ENCODE peak calls at places on chromosome 5, in six cellular contexts. G, R, N, E, D and C are unnamed samples.

GRCh38 chr5:136213919-136214493 is 21.0 kb upstream of the SMIM32 start:
- DNase-seq in G (peak), R (no peak), N (no peak), E (no peak), D (no peak), C (no peak)

GRCh38 chr5:1728846-1729245 is 70.8 kb downstream of the MRPL36 start:
- DNase-seq in G (no peak), R (no peak), N (peak), E (no peak), D (peak), C (no peak)

GRCh38 chr5:172235132-172235780 is 41.3 kb downstream of the EFCAB9 start:
- DNase-seq in G (peak), R (peak), N (no peak), E (no peak), D (no peak), C (no peak)

GRCh38 chr5:62632181-62632580 is 53.6 kb downstream of the LRRC70 start:
- DNase-seq in G (no peak), R (no peak), N (no peak), E (no peak), D (no peak), C (no peak)

GRCh38 chr5:1010181-1010510 is 1.5 kb downstream of the NKD2 start:
- DNase-seq in G (no peak), R (no peak), N (no peak), E (no peak), D (peak), C (no peak)

GRCh38 chr5:57094753-57095683 is 78.8 kb upstream of the GPBP1 start:
- DNase-seq in G (peak), R (peak), N (peak), E (no peak), D (no peak), C (no peak)

GRCh38 chr5:3351581-3352442 is 243.8 kb upstream of the IRX1 start:
- DNase-seq in G (no peak), R (no peak), N (peak), E (no peak), D (peak), C (no peak)

GRCh38 chr5:43042626-43043399 is 2.7 kb upstream of the ANXA2R start:
- DNase-seq in G (peak), R (peak), N (peak), E (peak), D (peak), C (no peak)

GRCh38 chr5:93395891-93396465 is 185.0 kb downstream of the NR2F1-AS1 start:
- DNase-seq in G (no peak), R (no peak), N (no peak), E (no peak), D (no peak), C (no peak)

GRCh38 chr5:157748740-157749461 is 5.4 kb downstream of the LSM11 start:
- DNase-seq in G (peak), R (no peak), N (no peak), E (no peak), D (no peak), C (peak)

GRCh38 chr5:72110401-72111013 is 3.2 kb downstream of the MAP1B start:
- DNase-seq in G (no peak), R (no peak), N (no peak), E (no peak), D (peak), C (no peak)

GRCh38 chr5:543755-544674 is 19.8 kb upstream of the SLC9A3 start:
- DNase-seq in G (no peak), R (peak), N (peak), E (peak), D (peak), C (no peak)

GRCh38 chr5:135030691-135031145 is 3.3 kb downstream of the PITX1 start:
- DNase-seq in G (no peak), R (no peak), N (no peak), E (no peak), D (no peak), C (no peak)

GRCh38 chr5:130795037-130795436 is 370.0 kb downstream of the HINT1 start:
- DNase-seq in G (peak), R (no peak), N (no peak), E (no peak), D (no peak), C (no peak)

GRCh38 chr5:531749-532315 is 7.6 kb upstream of the SLC9A3 start:
- DNase-seq in G (no peak), R (no peak), N (no peak), E (no peak), D (no peak), C (no peak)

GRCh38 chr5:21152611-21153010 is 1164.6 kb upstream of the CDH18 start:
- DNase-seq in G (peak), R (no peak), N (no peak), E (no peak), D (no peak), C (no peak)

GRCh38 chr5:68012429-68012828 is 203.1 kb upstream of the PIK3R1 start:
- DNase-seq in G (peak), R (no peak), N (no peak), E (no peak), D (no peak), C (no peak)

GRCh38 chr5:77262685-77263084 is 52.2 kb downstream of the PDE8B start:
- DNase-seq in G (no peak), R (no peak), N (no peak), E (no peak), D (no peak), C (no peak)

GRCh38 chr5:16897284-16897704 is 38.8 kb downstream of the MYO10 start:
- DNase-seq in G (peak), R (no peak), N (no peak), E (no peak), D (no peak), C (no peak)

GRCh38 chr5:180080670-180081280 is 9.2 kb upstream of the RNF130 start:
- DNase-seq in G (no peak), R (no peak), N (no peak), E (no peak), D (no peak), C (no peak)

GRCh38 chr5:119411935-119412623 is 40.2 kb upstream of the HSD17B4 start:
- DNase-seq in G (peak), R (peak), N (peak), E (peak), D (peak), C (peak)
- H3K4me3 ChIP-seq in G (peak), R (peak), N (peak), E (peak), D (peak), C (peak)

GRCh38 chr5:173628501-173628900 is 12.1 kb upstream of the BOD1 start:
- DNase-seq in G (no peak), R (no peak), N (no peak), E (no peak), D (no peak), C (no peak)

GRCh38 chr5:173631478-173631877 is 15.0 kb upstream of the BOD1 start:
- DNase-seq in G (no peak), R (no peak), N (no peak), E (no peak), D (no peak), C (no peak)

GRCh38 chr5:173630724-173631365 is 14.4 kb upstream of the BOD1 start:
- DNase-seq in G (no peak), R (no peak), N (no peak), E (no peak), D (no peak), C (no peak)

GRCh38 chr5:173627860-173628392 is 11.5 kb upstream of the BOD1 start:
- DNase-seq in G (no peak), R (no peak), N (no peak), E (no peak), D (no peak), C (no peak)

GRCh38 chr5:173629628-173630027 is 13.2 kb upstream of the BOD1 start:
- DNase-seq in G (no peak), R (peak), N (no peak), E (no peak), D (no peak), C (no peak)
- TF ChIP-seq CTCF in G (peak), R (peak), N (no peak), E (no peak), D (no peak), C (peak)

GRCh38 chr5:74971947-74972460 is 80.4 kb downstream of the GCNT4 start:
- DNase-seq in G (no peak), R (no peak), N (no peak), E (no peak), D (no peak), C (no peak)
- H3K4me3 ChIP-seq in G (no peak), R (no peak), N (no peak), E (no peak), D (no peak), C (no peak)

DNA sequence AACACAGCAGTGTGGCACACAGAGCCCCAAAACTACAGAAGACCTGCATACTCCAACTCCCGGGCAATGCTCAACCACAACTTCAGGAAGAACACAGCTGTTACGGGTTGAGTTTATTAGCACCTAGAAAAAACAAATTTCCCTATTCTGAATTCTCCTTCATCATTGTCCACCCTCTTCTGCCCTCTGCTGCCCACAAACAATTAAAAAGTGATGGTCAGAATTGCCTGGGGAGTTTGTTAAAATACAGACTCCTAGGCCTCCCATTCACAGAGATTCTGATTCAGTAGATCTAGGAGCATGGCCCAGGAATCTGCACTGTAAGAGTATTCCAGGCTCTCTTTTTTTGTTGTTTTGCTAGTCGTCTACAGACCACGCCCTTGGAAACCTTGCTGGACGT is 310.6 kb downstream of the NDUFS4 start:
- DNase-seq in G (no peak), R (no peak), N (no peak), E (no peak), D (no peak), C (no peak)
- TF ChIP-seq CTCF in G (peak), R (no peak), N (no peak), E (no peak), D (no peak), C (peak)

GRCh38 chr5:6722015-6722414 is 8.8 kb downstream of the TENT4A start:
- DNase-seq in G (peak), R (peak), N (no peak), E (no peak), D (peak), C (no peak)

GRCh38 chr5:6720561-6720921 is 7.3 kb downstream of the TENT4A start:
- DNase-seq in G (no peak), R (no peak), N (no peak), E (no peak), D (no peak), C (no peak)

GRCh38 chr5:6719896-6720560 is 6.8 kb downstream of the TENT4A start:
- DNase-seq in G (peak), R (peak), N (no peak), E (no peak), D (peak), C (no peak)

GRCh38 chr5:6723122-6723885 is 10.1 kb downstream of the TENT4A start:
- DNase-seq in G (peak), R (no peak), N (no peak), E (no peak), D (peak), C (no peak)

GRCh38 chr5:6721442-6721841 is 8.2 kb downstream of the TENT4A start:
- DNase-seq in G (no peak), R (no peak), N (no peak), E (no peak), D (peak), C (no peak)
- H3K4me3 ChIP-seq in G (peak), R (peak), N (peak), E (no peak), D (peak), C (peak)

GRCh38 chr5:73380710-73381586 is 67.6 kb downstream of the FOXD1 start:
- DNase-seq in G (no peak), R (no peak), N (no peak), E (no peak), D (no peak), C (no peak)

GRCh38 chr5:73378070-73378469 is 70.5 kb downstream of the FOXD1 start:
- DNase-seq in G (no peak), R (no peak), N (no peak), E (no peak), D (no peak), C (no peak)

GRCh38 chr5:73378765-73379164 is 69.8 kb downstream of the FOXD1 start:
- DNase-seq in G (no peak), R (no peak), N (no peak), E (no peak), D (no peak), C (no peak)

GRCh38 chr5:73380052-73380451 is 68.5 kb downstream of the FOXD1 start:
- DNase-seq in G (no peak), R (no peak), N (no peak), E (no peak), D (no peak), C (no peak)

GRCh38 chr5:73379435-73379834 is 69.1 kb downstream of the FOXD1 start:
- DNase-seq in G (no peak), R (no peak), N (no peak), E (no peak), D (no peak), C (no peak)
- TF ChIP-seq CTCF in G (no peak), R (no peak), N (no peak), E (no peak), D (no peak), C (no peak)

GRCh38 chr5:122312670-122312988 is 592 bp downstream of the SNCAIP start:
- DNase-seq in G (peak), R (no peak), N (no peak), E (no peak), D (peak), C (no peak)
- H3K4me3 ChIP-seq in G (peak), R (no peak), N (peak), E (no peak), D (peak), C (peak)